ENCODE peak calls at places on chromosomes 1 and 21, in five cellular contexts. One of them, this sample, is unnamed.

GRCh38 chr1:172658871-172659453 is at the start of gene FASLG:
- DNase-seq in heart right ventricle: no peak
- DNase-seq in CD4-positive, CD25-positive, alpha-beta regulatory T cell: peak; percentile 62
- DNase-seq in A549: no peak
- DNase-seq in fibroblast of lung: no peak
- DNase-seq in this sample: no peak

GRCh38 chr1:16298653-16299052 is 53.6 kb downstream of the FBXO42 start:
- DNase-seq in heart right ventricle: no peak
- DNase-seq in CD4-positive, CD25-positive, alpha-beta regulatory T cell: no peak
- DNase-seq in A549: no peak
- DNase-seq in fibroblast of lung: no peak
- DNase-seq in this sample: no peak

GRCh38 chr1:42679364-42679983 is 2.7 kb upstream of the YBX1 start:
- DNase-seq in heart right ventricle: no peak
- DNase-seq in CD4-positive, CD25-positive, alpha-beta regulatory T cell: no peak
- DNase-seq in A549: no peak
- DNase-seq in fibroblast of lung: no peak
- DNase-seq in this sample: no peak

GRCh38 chr1:181088079-181089016 is at the start of gene IER5:
- DNase-seq in heart right ventricle: peak; percentile 93
- DNase-seq in CD4-positive, CD25-positive, alpha-beta regulatory T cell: peak; percentile 98
- DNase-seq in A549: peak; percentile 98
- DNase-seq in fibroblast of lung: peak; percentile 96
- DNase-seq in this sample: peak; percentile 98

GRCh38 chr1:50967416-50968020 is 2.5 kb upstream of the CDKN2C start:
- DNase-seq in heart right ventricle: no peak
- DNase-seq in CD4-positive, CD25-positive, alpha-beta regulatory T cell: no peak
- DNase-seq in A549: no peak
- DNase-seq in fibroblast of lung: peak; percentile 33
- DNase-seq in this sample: peak; percentile 78

GRCh38 chr1:47181095-47181954 is 8.5 kb downstream of the PDZK1IP1 start:
- DNase-seq in heart right ventricle: no peak
- DNase-seq in CD4-positive, CD25-positive, alpha-beta regulatory T cell: no peak
- DNase-seq in A549: no peak
- DNase-seq in fibroblast of lung: no peak
- DNase-seq in this sample: peak; percentile 36

GRCh38 chr21:46662367-46662654 is 26.8 kb downstream of the PRMT2 start:
- DNase-seq in heart right ventricle: no peak
- DNase-seq in CD4-positive, CD25-positive, alpha-beta regulatory T cell: no peak
- DNase-seq in A549: no peak
- DNase-seq in fibroblast of lung: no peak
- DNase-seq in this sample: no peak

GRCh38 chr1:100614570-100614969 is 76.6 kb downstream of the GPR88 start:
- DNase-seq in heart right ventricle: no peak
- DNase-seq in CD4-positive, CD25-positive, alpha-beta regulatory T cell: peak; percentile 28
- DNase-seq in A549: no peak
- DNase-seq in fibroblast of lung: no peak
- DNase-seq in this sample: no peak

GRCh38 chr1:53949023-53949611 is 3.0 kb downstream of the LRRC42 start:
- DNase-seq in heart right ventricle: no peak
- DNase-seq in CD4-positive, CD25-positive, alpha-beta regulatory T cell: peak; percentile 53
- DNase-seq in A549: peak; percentile 47
- DNase-seq in fibroblast of lung: peak; percentile 76
- DNase-seq in this sample: no peak

DNA sequence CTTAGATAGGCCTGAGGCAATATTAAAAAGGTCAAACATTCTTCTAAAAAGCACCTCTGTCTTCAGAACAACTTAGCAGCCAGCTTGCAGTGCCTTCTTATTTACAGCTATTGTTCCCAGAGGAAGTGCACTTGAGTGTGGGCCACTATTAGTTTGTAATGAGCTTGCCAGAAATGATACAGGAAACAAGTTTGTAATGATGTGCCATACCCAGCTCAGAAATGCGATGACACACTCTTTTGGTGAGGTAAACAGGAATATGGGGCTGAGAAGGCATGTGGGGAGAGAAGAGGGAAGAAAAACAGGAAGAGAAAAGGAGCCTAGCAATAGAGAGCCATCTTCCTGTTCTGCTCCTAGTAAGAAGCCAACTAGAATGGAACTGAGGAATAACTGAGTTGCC is 295.4 kb downstream of the AGBL4 start:
- DNase-seq in heart right ventricle: no peak
- DNase-seq in CD4-positive, CD25-positive, alpha-beta regulatory T cell: no peak
- DNase-seq in A549: no peak
- DNase-seq in fibroblast of lung: no peak
- DNase-seq in this sample: no peak
- H3K9me3 ChIP-seq in heart right ventricle: no peaks in the 10 kb centered on the region
- H3K9me3 ChIP-seq in CD4-positive, CD25-positive, alpha-beta regulatory T cell: no peaks in the 10 kb centered on the region
- H3K9me3 ChIP-seq in A549: no peaks in the 10 kb centered on the region
- H3K9me3 ChIP-seq in fibroblast of lung: no peaks in the 10 kb centered on the region
- H3K9me3 ChIP-seq in this sample: peaks cover 3% of the 10 kb centered on the region

GRCh38 chr1:160553778-160554177 is 25.5 kb downstream of the CD84 start:
- DNase-seq in heart right ventricle: no peak
- DNase-seq in CD4-positive, CD25-positive, alpha-beta regulatory T cell: no peak
- DNase-seq in A549: no peak
- DNase-seq in fibroblast of lung: no peak
- DNase-seq in this sample: no peak

GRCh38 chr1:160560045-160560724 is 19.1 kb downstream of the CD84 start:
- DNase-seq in heart right ventricle: no peak
- DNase-seq in CD4-positive, CD25-positive, alpha-beta regulatory T cell: no peak
- DNase-seq in A549: no peak
- DNase-seq in fibroblast of lung: no peak
- DNase-seq in this sample: no peak

GRCh38 chr1:160558679-160559078 is 20.6 kb downstream of the CD84 start:
- DNase-seq in heart right ventricle: no peak
- DNase-seq in CD4-positive, CD25-positive, alpha-beta regulatory T cell: no peak
- DNase-seq in A549: no peak
- DNase-seq in fibroblast of lung: no peak
- DNase-seq in this sample: no peak
- H3K9me3 ChIP-seq in heart right ventricle: no peaks in the 10 kb centered on the region
- H3K9me3 ChIP-seq in CD4-positive, CD25-positive, alpha-beta regulatory T cell: peaks cover 8% of the 10 kb centered on the region
- H3K9me3 ChIP-seq in A549: peaks cover 4% of the 10 kb centered on the region
- H3K9me3 ChIP-seq in fibroblast of lung: no peaks in the 10 kb centered on the region
- H3K9me3 ChIP-seq in this sample: no peaks in the 10 kb centered on the region

GRCh38 chr1:35284852-35285251 is 16.3 kb downstream of the ZMYM4 start:
- DNase-seq in heart right ventricle: no peak
- DNase-seq in CD4-positive, CD25-positive, alpha-beta regulatory T cell: no peak
- DNase-seq in A549: no peak
- DNase-seq in fibroblast of lung: no peak
- DNase-seq in this sample: no peak

GRCh38 chr1:35281565-35281964 is 13.1 kb downstream of the ZMYM4 start:
- DNase-seq in heart right ventricle: no peak
- DNase-seq in CD4-positive, CD25-positive, alpha-beta regulatory T cell: no peak
- DNase-seq in A549: no peak
- DNase-seq in fibroblast of lung: no peak
- DNase-seq in this sample: no peak

GRCh38 chr1:35279555-35279904 is 11.0 kb downstream of the ZMYM4 start:
- DNase-seq in heart right ventricle: no peak
- DNase-seq in CD4-positive, CD25-positive, alpha-beta regulatory T cell: no peak
- DNase-seq in A549: no peak
- DNase-seq in fibroblast of lung: no peak
- DNase-seq in this sample: no peak

GRCh38 chr1:35280006-35280405 is 11.5 kb downstream of the ZMYM4 start:
- DNase-seq in heart right ventricle: no peak
- DNase-seq in CD4-positive, CD25-positive, alpha-beta regulatory T cell: no peak
- DNase-seq in A549: no peak
- DNase-seq in fibroblast of lung: no peak
- DNase-seq in this sample: no peak

DNA sequence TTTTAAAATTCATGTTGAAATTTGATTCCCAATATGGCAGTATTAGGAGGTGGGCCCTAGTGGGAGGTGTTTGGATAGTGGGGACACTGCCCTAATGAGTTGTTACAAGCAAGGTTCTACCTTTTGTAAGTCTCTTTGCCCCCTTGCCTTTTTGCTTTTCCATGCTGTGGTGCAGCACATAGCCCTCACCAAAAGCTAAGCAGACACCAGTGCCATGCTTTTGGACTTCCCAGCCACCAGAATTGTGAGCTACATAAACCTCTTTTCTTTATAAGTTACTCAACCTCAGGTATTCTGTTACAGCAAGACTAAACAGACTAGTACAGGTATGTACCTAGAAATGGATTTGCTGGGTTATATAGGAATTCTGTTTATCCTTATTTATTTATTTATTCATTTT is 13.7 kb downstream of the ZMYM4 start:
- DNase-seq in heart right ventricle: no peak
- DNase-seq in CD4-positive, CD25-positive, alpha-beta regulatory T cell: no peak
- DNase-seq in A549: no peak
- DNase-seq in fibroblast of lung: no peak
- DNase-seq in this sample: no peak
- H3K9me3 ChIP-seq in heart right ventricle: peaks cover 9% of the 10 kb centered on the region
- H3K9me3 ChIP-seq in CD4-positive, CD25-positive, alpha-beta regulatory T cell: peaks cover 5% of the 10 kb centered on the region
- H3K9me3 ChIP-seq in A549: no peaks in the 10 kb centered on the region
- H3K9me3 ChIP-seq in fibroblast of lung: no peaks in the 10 kb centered on the region
- H3K9me3 ChIP-seq in this sample: no peaks in the 10 kb centered on the region

DNA sequence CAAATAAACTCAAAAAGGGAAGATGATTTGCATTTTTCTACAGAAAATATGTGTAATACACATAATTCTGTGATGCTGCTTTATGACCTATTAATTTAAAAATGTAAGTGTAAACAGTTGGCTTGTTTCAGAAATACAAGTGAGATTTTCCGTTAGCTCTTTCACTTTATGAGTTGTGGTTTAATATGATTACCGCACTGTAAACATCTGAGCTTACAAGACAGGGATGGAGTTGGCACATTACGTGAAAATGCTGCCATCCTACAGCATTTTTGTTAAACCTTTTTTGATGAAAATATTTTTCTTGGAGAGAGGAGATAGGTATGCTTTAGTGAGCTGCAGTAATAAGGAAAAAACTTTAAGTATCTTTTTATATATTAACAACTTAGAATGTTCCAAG is 426.8 kb upstream of the ADAMTS5 start:
- DNase-seq in heart right ventricle: no peak
- DNase-seq in CD4-positive, CD25-positive, alpha-beta regulatory T cell: no peak
- DNase-seq in A549: no peak
- DNase-seq in fibroblast of lung: peak; percentile 63
- DNase-seq in this sample: peak; percentile 7
- H3K9me3 ChIP-seq in heart right ventricle: no peaks in the 10 kb centered on the region
- H3K9me3 ChIP-seq in CD4-positive, CD25-positive, alpha-beta regulatory T cell: no peaks in the 10 kb centered on the region
- H3K9me3 ChIP-seq in A549: no peaks in the 10 kb centered on the region
- H3K9me3 ChIP-seq in fibroblast of lung: no peaks in the 10 kb centered on the region
- H3K9me3 ChIP-seq in this sample: no peaks in the 10 kb centered on the region

GRCh38 chr1:243229526-243229925 is 25.6 kb downstream of the CEP170 start:
- DNase-seq in heart right ventricle: no peak
- DNase-seq in CD4-positive, CD25-positive, alpha-beta regulatory T cell: no peak
- DNase-seq in A549: no peak
- DNase-seq in fibroblast of lung: no peak
- DNase-seq in this sample: no peak

GRCh38 chr1:243230914-243231313 is 24.2 kb downstream of the CEP170 start:
- DNase-seq in heart right ventricle: no peak
- DNase-seq in CD4-positive, CD25-positive, alpha-beta regulatory T cell: peak; percentile 13
- DNase-seq in A549: peak; percentile 51
- DNase-seq in fibroblast of lung: peak; percentile 57
- DNase-seq in this sample: no peak

GRCh38 chr1:243227596-243227995 is 27.5 kb downstream of the CEP170 start:
- DNase-seq in heart right ventricle: no peak
- DNase-seq in CD4-positive, CD25-positive, alpha-beta regulatory T cell: no peak
- DNase-seq in A549: no peak
- DNase-seq in fibroblast of lung: no peak
- DNase-seq in this sample: no peak
- H3K9me3 ChIP-seq in heart right ventricle: peaks cover 18% of the 10 kb centered on the region
- H3K9me3 ChIP-seq in CD4-positive, CD25-positive, alpha-beta regulatory T cell: peaks cover 28% of the 10 kb centered on the region
- H3K9me3 ChIP-seq in A549: peaks cover 36% of the 10 kb centered on the region
- H3K9me3 ChIP-seq in fibroblast of lung: no peaks in the 10 kb centered on the region
- H3K9me3 ChIP-seq in this sample: peaks cover 5% of the 10 kb centered on the region

GRCh38 chr1:143689781-143690180 is 282.0 kb downstream of the FAM72C start:
- DNase-seq in heart right ventricle: no peak
- DNase-seq in CD4-positive, CD25-positive, alpha-beta regulatory T cell: no peak
- DNase-seq in A549: no peak
- DNase-seq in fibroblast of lung: no peak
- DNase-seq in this sample: no peak

GRCh38 chr1:143691971-143692529 is 279.7 kb downstream of the FAM72C start:
- DNase-seq in heart right ventricle: no peak
- DNase-seq in CD4-positive, CD25-positive, alpha-beta regulatory T cell: no peak
- DNase-seq in A549: no peak
- DNase-seq in fibroblast of lung: no peak
- DNase-seq in this sample: no peak

GRCh38 chr1:143694085-143694484 is 277.7 kb downstream of the FAM72C start:
- DNase-seq in heart right ventricle: no peak
- DNase-seq in CD4-positive, CD25-positive, alpha-beta regulatory T cell: no peak
- DNase-seq in A549: no peak
- DNase-seq in fibroblast of lung: no peak
- DNase-seq in this sample: no peak

DNA sequence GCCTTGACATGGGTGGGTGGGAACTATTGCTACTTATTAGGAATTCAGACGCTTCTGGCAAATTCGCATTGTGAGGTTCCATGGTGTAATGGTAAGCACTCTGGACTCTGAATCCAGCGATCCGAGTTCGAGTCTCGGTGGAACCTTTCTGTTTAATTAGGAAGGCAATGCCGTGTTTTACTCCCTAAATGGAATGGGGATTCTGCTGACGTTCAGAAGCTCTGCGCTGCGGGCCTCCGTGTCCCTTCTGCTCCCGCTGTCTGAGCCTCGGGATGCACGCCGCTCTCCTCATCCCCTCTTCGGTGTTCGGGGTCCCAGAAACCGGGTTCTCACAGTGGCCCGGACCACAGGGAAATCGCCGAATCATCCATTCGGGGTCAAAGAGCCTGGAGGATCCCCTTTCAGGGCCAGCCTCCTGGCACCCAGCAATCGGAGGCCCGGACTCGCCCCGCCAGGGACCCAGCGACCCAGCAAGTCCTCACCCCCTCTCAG is 280.3 kb downstream of the FAM72C start:
- DNase-seq in heart right ventricle: no peak
- DNase-seq in CD4-positive, CD25-positive, alpha-beta regulatory T cell: no peak
- DNase-seq in A549: peak; percentile 89
- DNase-seq in fibroblast of lung: no peak
- DNase-seq in this sample: no peak
- H3K9me3 ChIP-seq in heart right ventricle: no peaks in the 10 kb centered on the region
- H3K9me3 ChIP-seq in CD4-positive, CD25-positive, alpha-beta regulatory T cell: no peaks in the 10 kb centered on the region
- H3K9me3 ChIP-seq in A549: no peaks in the 10 kb centered on the region
- H3K9me3 ChIP-seq in fibroblast of lung: no peaks in the 10 kb centered on the region
- H3K9me3 ChIP-seq in this sample: no peaks in the 10 kb centered on the region